ENCODE peak calls at places on chromosomes 1 and 21, in six cellular contexts. N, M, W, R, J and L are unnamed samples.

GRCh38 chr1:112594208-112594876 is 24.6 kb downstream of the ST7L start:
- DNase-seq in W (no peak), N (no peak), R (no peak), J (no peak), M (no peak), L (peak)

GRCh38 chr1:223429313-223429731 is 36.1 kb downstream of the CCDC185 start:
- DNase-seq in M (no peak), R (peak), W (no peak), N (peak), J (no peak), L (no peak)

GRCh38 chr21:16195476-16195875 is 465.7 kb downstream of the USP25 start:
- DNase-seq in M (no peak), N (peak), W (no peak), J (no peak), R (no peak), L (no peak)

GRCh38 chr1:116122955-116123757 is 12.0 kb downstream of the MAB21L3 start:
- DNase-seq in N (peak), R (peak), J (peak), W (no peak), M (no peak), L (no peak)

GRCh38 chr1:150474869-150475268 is 12.3 kb upstream of the TARS2 start:
- DNase-seq in W (no peak), J (no peak), N (no peak), M (no peak), R (no peak), L (no peak)

GRCh38 chr1:220680085-220680687 is 10.0 kb upstream of the C1orf115 start:
- DNase-seq in J (no peak), R (no peak), W (no peak), M (peak), N (peak), L (no peak)

GRCh38 chr1:69551476-69552324 is 16.0 kb upstream of the LRRC7 start:
- DNase-seq in N (no peak), J (no peak), M (no peak), R (no peak), W (no peak), L (no peak)

GRCh38 chr21:44593598-44594405 is 1.5 kb upstream of the KRTAP10-6 start:
- DNase-seq in W (no peak), J (no peak), R (no peak), N (no peak), M (no peak), L (no peak)

GRCh38 chr1:200415693-200416593 is 6.1 kb upstream of the ZNF281 start:
- DNase-seq in M (no peak), R (peak), N (peak), W (no peak), J (peak), L (no peak)

GRCh38 chr1:156652131-156652991 is 10.4 kb downstream of the BCAN start:
- DNase-seq in W (no peak), N (no peak), R (no peak), J (no peak), M (no peak), L (no peak)

GRCh38 chr1:111507411-111508201 is 4.2 kb upstream of the ADORA3 start:
- DNase-seq in N (peak), M (no peak), J (peak), W (peak), R (peak), L (peak)

GRCh38 chr1:193661385-193661784 is 475.0 kb upstream of the B3GALT2 start:
- DNase-seq in N (no peak), W (no peak), R (no peak), M (no peak), J (no peak), L (no peak)

GRCh38 chr1:37811027-37811655 is 3.1 kb upstream of the YRDC start:
- DNase-seq in J (peak), R (peak), W (peak), M (peak), N (peak), L (peak)

GRCh38 chr1:108190686-108191416 is 9.3 kb downstream of the SLC25A24 start:
- DNase-seq in R (no peak), M (no peak), N (no peak), J (no peak), W (no peak), L (no peak)

GRCh38 chr1:107444302-107444701 is 303.5 kb downstream of the NTNG1 start:
- DNase-seq in R (no peak), J (no peak), N (no peak), W (no peak), M (no peak), L (no peak)

GRCh38 chr21:45655071-45655470 is 11.5 kb downstream of the PCBP3 start:
- DNase-seq in M (no peak), N (peak), W (no peak), R (peak), J (no peak), L (no peak)

GRCh38 chr1:116521186-116521585 is 49.6 kb downstream of the CD58 start:
- DNase-seq in J (no peak), W (no peak), R (peak), M (no peak), N (no peak), L (no peak)

GRCh38 chr1:157113631-157114030 is 14.0 kb upstream of the ETV3L start:
- DNase-seq in W (no peak), J (no peak), R (no peak), M (no peak), N (no peak), L (no peak)

GRCh38 chr1:19239876-19240275 is 11.4 kb downstream of the EMC1 start:
- DNase-seq in W (no peak), J (no peak), N (no peak), M (no peak), R (no peak), L (no peak)

GRCh38 chr1:42162181-42162580 is 2.4 kb downstream of the GUCA2A start:
- DNase-seq in W (no peak), J (no peak), N (no peak), R (no peak), M (no peak), L (no peak)

GRCh38 chr1:153663211-153663610 is 4.7 kb downstream of the SNAPIN start:
- DNase-seq in W (no peak), N (no peak), R (no peak), J (no peak), M (no peak), L (no peak)

GRCh38 chr21:45624356-45624854 is 19.1 kb upstream of the PCBP3 start:
- DNase-seq in W (no peak), R (no peak), M (no peak), N (no peak), J (no peak), L (no peak)

GRCh38 chr1:176996455-176997090 is 167.9 kb downstream of the ASTN1 start:
- DNase-seq in W (no peak), J (no peak), M (peak), N (peak), R (no peak), L (no peak)

GRCh38 chr1:201059401-201059800 is 35.9 kb upstream of the KIF21B start:
- DNase-seq in W (no peak), J (no peak), M (no peak), R (no peak), N (no peak), L (no peak)

GRCh38 chr1:154404984-154405761 is at the start of gene IL6R:
- DNase-seq in R (peak), N (peak), M (peak), W (peak), J (peak), L (peak)

GRCh38 chr1:228329887-228330286 is 76.7 kb downstream of the TRIM11 start:
- DNase-seq in N (no peak), M (no peak), R (no peak), J (no peak), W (no peak), L (no peak)

GRCh38 chr1:17097787-17098186 is 21.5 kb downstream of the PADI2 start:
- DNase-seq in W (no peak), J (no peak), N (no peak), M (no peak), R (no peak), L (no peak)

GRCh38 chr1:20850021-20850420 is 62.9 kb upstream of the HP1BP3 start:
- DNase-seq in J (no peak), N (no peak), M (no peak), W (no peak), R (no peak), L (no peak)

GRCh38 chr1:29471487-29472313 is 235.4 kb downstream of the PTPRU start:
- DNase-seq in R (no peak), J (no peak), N (no peak), M (peak), W (no peak), L (no peak)

GRCh38 chr1:53728702-53729535 is 10.0 kb downstream of the GLIS1 start:
- DNase-seq in M (no peak), J (no peak), N (peak), R (no peak), W (no peak), L (no peak)

GRCh38 chr1:54186056-54186455 is 13.8 kb downstream of the CYB5RL start:
- DNase-seq in M (no peak), R (no peak), J (no peak), W (no peak), N (no peak), L (no peak)

GRCh38 chr21:46160563-46161179 is 5.3 kb upstream of the FTCD start:
- DNase-seq in J (no peak), W (peak), R (no peak), M (no peak), N (no peak), L (no peak)

GRCh38 chr1:247540536-247540935 is 4.3 kb upstream of the OR2C3 start:
- DNase-seq in J (no peak), M (no peak), N (no peak), W (no peak), R (no peak), L (no peak)

GRCh38 chr21:35107520-35107919 is 58.4 kb upstream of the RUNX1 start:
- DNase-seq in R (no peak), N (no peak), J (no peak), M (no peak), W (no peak), L (no peak)

GRCh38 chr1:109873278-109874175 is 37.1 kb upstream of the CSF1 start:
- DNase-seq in R (no peak), W (no peak), M (no peak), J (no peak), N (peak), L (no peak)

GRCh38 chr1:165828581-165829329 is 1.3 kb downstream of the UCK2 start:
- DNase-seq in N (peak), M (peak), W (peak), R (peak), J (peak), L (peak)

GRCh38 chr1:229231754-229232119 is 39.2 kb upstream of the RAB4A start:
- DNase-seq in M (no peak), J (no peak), R (no peak), W (no peak), N (no peak), L (no peak)

GRCh38 chr1:40955266-40955665 is 24.2 kb upstream of the CTPS1 start:
- DNase-seq in R (no peak), M (no peak), N (no peak), W (no peak), J (no peak), L (no peak)